ENCODE peak calls at places on chromosomes 5 and 9, in seven cellular contexts. Q is heart left ventricle, U is psoas muscle, M is aorta, S is tibial artery, W is OCI-LY7, E is PC-9. X is an unnamed sample.

GRCh38 chr9:125659201-125659840 is 47.7 kb downstream of the MAPKAP1 start:
- DNase-seq in E (no peak), U (no peak), S (no peak), W (no peak), Q (no peak), M (no peak), X (no peak)

GRCh38 chr9:136659861-136660784 is 2.6 kb upstream of the EGFL7 start:
- DNase-seq in U (no peak), S (no peak), Q (peak; percentile 65), W (no peak), E (no peak), M (no peak), X (no peak)

GRCh38 chr5:19977069-19977468 is 10.9 kb downstream of the CDH18 start:
- DNase-seq in M (no peak), E (no peak), Q (no peak), S (no peak), U (no peak), W (no peak), X (no peak)

GRCh38 chr9:117555964-117556629 is 141.2 kb upstream of the ASTN2 start:
- DNase-seq in M (peak; percentile 74), Q (no peak), S (peak; percentile 27), E (no peak), U (peak; percentile 24), W (peak; percentile 44), X (no peak)

GRCh38 chr9:104506565-104506964 is 2.5 kb downstream of the OR13F1 start:
- DNase-seq in S (no peak), U (no peak), M (no peak), E (no peak), W (no peak), Q (no peak), X (no peak)

GRCh38 chr5:27026059-27026458 is 12.3 kb downstream of the CDH9 start:
- DNase-seq in W (no peak), M (no peak), E (no peak), U (no peak), S (no peak), Q (no peak), X (no peak)

GRCh38 chr5:39370555-39371366 is 6.5 kb upstream of the C9 start:
- DNase-seq in U (no peak), E (peak; percentile 20), M (no peak), Q (no peak), S (no peak), W (peak; percentile 45), X (no peak)

GRCh38 chr9:33751536-33752129 is 43.7 kb upstream of the PRSS3 start:
- DNase-seq in Q (no peak), E (peak; percentile 51), S (no peak), U (no peak), W (no peak), M (no peak), X (no peak)

GRCh38 chr9:121305269-121305994 is 37.5 kb downstream of the GSN start:
- DNase-seq in E (no peak), S (peak; percentile 89), Q (peak; percentile 81), U (peak; percentile 88), M (peak; percentile 85), W (no peak), X (peak; percentile 88)

GRCh38 chr5:76547242-76547890 is 75.8 kb downstream of the F2RL2 start:
- DNase-seq in E (no peak), U (no peak), W (peak; percentile 78), M (no peak), Q (no peak), S (peak; percentile 27), X (no peak)

GRCh38 chr9:130837002-130837511 is 2.0 kb downstream of the ABL1 start:
- DNase-seq in E (no peak), U (no peak), M (no peak), W (no peak), Q (no peak), S (no peak), X (no peak)

GRCh38 chr5:33379757-33380156 is 61.0 kb upstream of the TARS1 start:
- DNase-seq in U (no peak), W (peak; percentile 67), Q (no peak), S (no peak), E (peak; percentile 31), M (peak; percentile 41), X (no peak)

GRCh38 chr5:64149268-64149667 is 16.4 kb upstream of the RNF180 start:
- DNase-seq in M (no peak), U (no peak), Q (no peak), E (no peak), W (no peak), S (no peak), X (no peak)

GRCh38 chr5:133801431-133801830 is 167.0 kb downstream of the C5orf15 start:
- DNase-seq in S (no peak), U (no peak), Q (no peak), M (no peak), E (no peak), W (no peak), X (no peak)

GRCh38 chr5:12272389-12272788 is 368.1 kb upstream of the CTNND2 start:
- DNase-seq in M (no peak), Q (no peak), U (no peak), S (no peak), W (no peak), E (no peak), X (no peak)

GRCh38 chr5:35197351-35197750 is 32.9 kb downstream of the PRLR start:
- DNase-seq in Q (no peak), W (no peak), E (no peak), M (no peak), S (no peak), U (no peak), X (no peak)

GRCh38 chr5:10555134-10555733 is 8.6 kb upstream of the ANKRD33B start:
- DNase-seq in W (no peak), S (no peak), Q (no peak), U (no peak), M (no peak), E (peak; percentile 98), X (no peak)

GRCh38 chr5:74673011-74673790 is 11.8 kb upstream of the HEXB start:
- DNase-seq in S (no peak), W (peak; percentile 28), M (no peak), E (peak; percentile 66), U (no peak), Q (no peak), X (no peak)

GRCh38 chr5:141392429-141393198 is at the start of gene PCDHGA8:
- DNase-seq in M (peak; percentile 67), Q (no peak), W (peak; percentile 41), S (no peak), E (no peak), U (no peak), X (no peak)

GRCh38 chr5:141384471-141385267 is 2.1 kb downstream of the PCDHGA7 start:
- DNase-seq in M (peak; percentile 56), U (no peak), W (no peak), Q (no peak), S (no peak), E (no peak), X (no peak)

GRCh38 chr5:141388661-141389060 is 1.2 kb downstream of the PCDHGB4 start:
- DNase-seq in U (no peak), W (no peak), S (no peak), Q (no peak), M (no peak), E (no peak), X (no peak)

GRCh38 chr5:141393267-141393666 is 834 bp downstream of the PCDHGA8 start:
- DNase-seq in S (no peak), M (no peak), W (no peak), U (no peak), Q (no peak), E (no peak), X (no peak)

GRCh38 chr5:141389153-141390042 is 1.9 kb downstream of the PCDHGB4 start:
- DNase-seq in E (no peak), W (no peak), U (no peak), Q (no peak), M (peak; percentile 58), S (no peak), X (no peak)
- H3K9me3 ChIP-seq in E (no peaks in the 10 kb centered on the region), W (no peaks in the 10 kb centered on the region), U (no peaks in the 10 kb centered on the region), Q (no peaks in the 10 kb centered on the region), M (peaks cover 37% of the 10 kb centered on the region), S (peaks cover 98% of the 10 kb centered on the region), X (peaks cover 86% of the 10 kb centered on the region)

GRCh38 chr5:149130932-149131273 is 10.4 kb upstream of the ABLIM3 start:
- DNase-seq in U (no peak), E (peak; percentile 84), W (no peak), Q (no peak), S (no peak), M (no peak), X (no peak)

GRCh38 chr5:149133795-149134777 is 7.2 kb upstream of the ABLIM3 start:
- DNase-seq in W (no peak), E (peak; percentile 98), U (peak; percentile 76), M (peak; percentile 81), S (peak; percentile 59), Q (peak; percentile 82), X (peak; percentile 23)

GRCh38 chr5:149130121-149130931 is 11.0 kb upstream of the ABLIM3 start:
- DNase-seq in U (no peak), E (no peak), S (no peak), M (no peak), Q (no peak), W (no peak), X (no peak)

GRCh38 chr5:149134778-149135169 is 6.5 kb upstream of the ABLIM3 start:
- DNase-seq in S (no peak), U (no peak), W (no peak), M (no peak), E (no peak), Q (no peak), X (no peak)

DNA sequence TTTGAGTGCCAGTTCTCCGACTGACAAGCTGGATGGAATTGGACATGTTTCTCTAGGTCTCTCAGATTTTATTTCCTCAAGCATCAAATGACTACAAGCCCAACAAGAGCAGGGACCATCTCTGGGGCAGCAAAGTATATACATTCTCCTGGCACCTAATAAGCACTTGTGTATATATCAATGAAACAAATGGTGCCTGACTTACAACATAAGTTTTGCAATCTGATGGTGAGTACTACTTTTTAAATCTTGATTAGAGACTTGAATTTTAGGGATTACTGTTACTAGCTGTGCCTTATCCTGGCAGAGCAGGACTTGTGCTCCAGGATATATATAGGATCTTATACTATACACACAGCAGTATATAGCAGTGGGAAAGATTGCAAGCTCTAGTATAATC is 8.8 kb upstream of the ABLIM3 start:
- DNase-seq in E (no peak), Q (no peak), M (no peak), U (no peak), W (no peak), S (no peak), X (no peak)
- H3K36me3 ChIP-seq in E (no peaks in the 10 kb centered on the region), Q (no peaks in the 10 kb centered on the region), M (no peaks in the 10 kb centered on the region), U (no peaks in the 10 kb centered on the region), W (no peaks in the 10 kb centered on the region), S (no peaks in the 10 kb centered on the region), X (no peaks in the 10 kb centered on the region)

GRCh38 chr9:32463500-32463899 is 62.5 kb downstream of the RIGI start:
- DNase-seq in E (no peak), U (no peak), Q (no peak), M (no peak), S (no peak), W (no peak), X (no peak)
- H3K9me3 ChIP-seq in E (no peaks in the 10 kb centered on the region), U (no peaks in the 10 kb centered on the region), Q (no peaks in the 10 kb centered on the region), M (no peaks in the 10 kb centered on the region), S (no peaks in the 10 kb centered on the region), W (no peaks in the 10 kb centered on the region), X (no peaks in the 10 kb centered on the region)

DNA sequence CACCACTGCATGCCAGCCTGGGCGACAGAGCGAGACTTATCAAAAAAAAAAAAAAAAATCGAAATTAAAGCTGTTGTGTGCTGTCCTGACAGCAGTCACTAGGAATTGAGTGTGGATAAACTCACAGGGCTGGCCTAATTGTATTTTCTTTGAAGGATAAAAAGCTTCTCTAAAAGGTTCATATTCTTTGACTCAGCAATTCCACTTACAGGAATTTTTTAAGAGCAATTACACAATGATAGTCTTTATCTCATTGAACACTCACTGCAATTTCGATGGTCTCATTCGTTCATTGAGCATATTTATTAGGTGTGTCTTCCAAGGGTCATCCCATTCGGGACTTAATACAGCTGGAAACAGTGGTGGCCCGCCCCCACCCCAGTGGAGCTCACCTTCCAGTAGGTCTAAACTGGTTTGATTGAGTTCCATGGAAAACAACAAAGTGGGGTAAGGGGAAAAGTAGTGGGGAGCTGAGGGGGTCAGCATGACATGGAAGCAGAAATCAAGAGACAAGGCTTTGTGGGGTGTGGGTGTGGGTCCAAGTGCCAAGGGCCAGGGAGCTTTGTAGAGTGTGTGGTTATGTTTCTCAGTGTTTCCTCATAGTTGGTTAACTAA is 6.7 kb downstream of the CDK9 start:
- DNase-seq in Q (no peak), W (no peak), S (no peak), M (no peak), U (no peak), E (peak; percentile 21), X (no peak)
- H3K36me3 ChIP-seq in Q (peaks cover 58% of the 10 kb centered on the region), W (peaks cover 72% of the 10 kb centered on the region), S (peaks cover 63% of the 10 kb centered on the region), M (peaks cover 8% of the 10 kb centered on the region), U (peaks cover 57% of the 10 kb centered on the region), E (peaks cover 27% of the 10 kb centered on the region), X (no peaks in the 10 kb centered on the region)